ENCODE peak calls at places on chromosome 5, in four cellular contexts. One of them, this sample, is unnamed. For H3K4me1 and H3K27me3, the result is how much of the 10 kb centered on the place peaks cover.

GRCh38 chr5:75668988-75669760 is 48.1 kb downstream of the POC5 start:
- DNase-seq in heart left ventricle: peak
- DNase-seq in K562: peak
- DNase-seq in adrenal gland: peak
- DNase-seq in this sample: peak

GRCh38 chr5:36523931-36524330 is 82.5 kb upstream of the SLC1A3 start:
- DNase-seq in adrenal gland: no peak
- DNase-seq in K562: no peak
- DNase-seq in heart left ventricle: no peak
- DNase-seq in this sample: no peak

GRCh38 chr5:34487202-34487879 is 168.8 kb upstream of the RAI14 start:
- DNase-seq in K562: no peak
- DNase-seq in adrenal gland: no peak
- DNase-seq in heart left ventricle: no peak
- DNase-seq in this sample: no peak

GRCh38 chr5:120101771-120102170 is 362.3 kb upstream of the PRR16 start:
- DNase-seq in heart left ventricle: no peak
- DNase-seq in K562: no peak
- DNase-seq in adrenal gland: no peak
- DNase-seq in this sample: no peak

GRCh38 chr5:39371367-39371635 is 7.0 kb upstream of the C9 start:
- DNase-seq in adrenal gland: no peak
- DNase-seq in heart left ventricle: no peak
- DNase-seq in K562: peak
- DNase-seq in this sample: no peak

GRCh38 chr5:103446813-103447212 is 115.8 kb downstream of the NUDT12 start:
- DNase-seq in heart left ventricle: no peak
- DNase-seq in K562: no peak
- DNase-seq in adrenal gland: no peak
- DNase-seq in this sample: no peak

GRCh38 chr5:25448646-25449045 is 803.9 kb upstream of the CDH10 start:
- DNase-seq in heart left ventricle: no peak
- DNase-seq in K562: no peak
- DNase-seq in adrenal gland: no peak
- DNase-seq in this sample: no peak

GRCh38 chr5:112329429-112330090 is 89.5 kb downstream of the EPB41L4A start:
- DNase-seq in heart left ventricle: no peak
- DNase-seq in K562: no peak
- DNase-seq in adrenal gland: no peak
- DNase-seq in this sample: no peak

GRCh38 chr5:73311291-73312110 is 137.1 kb downstream of the FOXD1 start:
- DNase-seq in K562: no peak
- DNase-seq in adrenal gland: peak
- DNase-seq in heart left ventricle: peak
- DNase-seq in this sample: peak

GRCh38 chr5:79111387-79111959 is at the start of gene BHMT:
- DNase-seq in adrenal gland: no peak
- DNase-seq in K562: no peak
- DNase-seq in heart left ventricle: no peak
- DNase-seq in this sample: no peak

GRCh38 chr5:62112689-62113220 is 193.3 kb upstream of the KIF2A start:
- DNase-seq in K562: no peak
- DNase-seq in heart left ventricle: no peak
- DNase-seq in adrenal gland: no peak
- DNase-seq in this sample: no peak

GRCh38 chr5:5341531-5342292 is 80.8 kb upstream of the ICE1 start:
- DNase-seq in heart left ventricle: no peak
- DNase-seq in adrenal gland: no peak
- DNase-seq in K562: no peak
- DNase-seq in this sample: no peak

GRCh38 chr5:106121972-106122605 is 1548.6 kb downstream of the EFNA5 start:
- DNase-seq in adrenal gland: peak
- DNase-seq in K562: peak
- DNase-seq in heart left ventricle: no peak
- DNase-seq in this sample: peak

GRCh38 chr5:89535421-89535820 is 652.4 kb upstream of the MEF2C start:
- DNase-seq in heart left ventricle: no peak
- DNase-seq in adrenal gland: no peak
- DNase-seq in K562: no peak
- DNase-seq in this sample: no peak

GRCh38 chr5:73818357-73818756 is 192.4 kb downstream of the ARHGEF28 start:
- DNase-seq in adrenal gland: no peak
- DNase-seq in K562: no peak
- DNase-seq in heart left ventricle: no peak
- DNase-seq in this sample: no peak

GRCh38 chr5:57277085-57277484 is 103.2 kb downstream of the GPBP1 start:
- DNase-seq in K562: peak
- DNase-seq in adrenal gland: no peak
- DNase-seq in heart left ventricle: no peak
- DNase-seq in this sample: no peak

GRCh38 chr5:78964889-78965288 is 20.2 kb downstream of the ARSB start:
- DNase-seq in K562: peak
- DNase-seq in adrenal gland: no peak
- DNase-seq in heart left ventricle: no peak
- DNase-seq in this sample: no peak

GRCh38 chr5:180284161-180284560 is 7.7 kb downstream of the MAPK9 start:
- DNase-seq in heart left ventricle: no peak
- DNase-seq in adrenal gland: no peak
- DNase-seq in K562: no peak
- DNase-seq in this sample: no peak

GRCh38 chr5:90909091-90909503 is 350.5 kb downstream of the ADGRV1 start:
- DNase-seq in K562: no peak
- DNase-seq in adrenal gland: peak
- DNase-seq in heart left ventricle: no peak
- DNase-seq in this sample: no peak

GRCh38 chr5:125267636-125268248 is 521.3 kb upstream of the ZNF608 start:
- DNase-seq in K562: no peak
- DNase-seq in heart left ventricle: no peak
- DNase-seq in adrenal gland: no peak
- DNase-seq in this sample: no peak

GRCh38 chr5:144368556-144368955 is 197.9 kb downstream of the KCTD16 start:
- DNase-seq in heart left ventricle: no peak
- DNase-seq in adrenal gland: no peak
- DNase-seq in K562: no peak
- DNase-seq in this sample: no peak

GRCh38 chr5:137622850-137623249 is 113.0 kb downstream of the KLHL3 start:
- DNase-seq in heart left ventricle: peak
- DNase-seq in K562: no peak
- DNase-seq in adrenal gland: peak
- DNase-seq in this sample: peak

GRCh38 chr5:137619191-137619870 is 116.6 kb downstream of the KLHL3 start:
- DNase-seq in adrenal gland: peak
- DNase-seq in K562: peak
- DNase-seq in heart left ventricle: peak
- DNase-seq in this sample: peak

GRCh38 chr5:137621306-137621705 is 114.6 kb downstream of the KLHL3 start:
- DNase-seq in heart left ventricle: no peak
- DNase-seq in adrenal gland: no peak
- DNase-seq in K562: no peak
- DNase-seq in this sample: no peak

GRCh38 chr5:137624786-137625349 is 111.0 kb downstream of the KLHL3 start:
- DNase-seq in K562: no peak
- DNase-seq in adrenal gland: no peak
- DNase-seq in heart left ventricle: no peak
- DNase-seq in this sample: peak

GRCh38 chr5:137621861-137622823 is 113.7 kb downstream of the KLHL3 start:
- DNase-seq in adrenal gland: peak
- DNase-seq in K562: no peak
- DNase-seq in heart left ventricle: peak
- DNase-seq in this sample: peak
- H3K4me3 ChIP-seq in adrenal gland: no peak
- H3K4me3 ChIP-seq in K562: no peak
- H3K4me3 ChIP-seq in heart left ventricle: no peak
- H3K4me3 ChIP-seq in this sample: no peak

GRCh38 chr5:96379862-96380261 is 53.2 kb downstream of the PCSK1 start:
- DNase-seq in adrenal gland: no peak
- DNase-seq in K562: no peak
- DNase-seq in heart left ventricle: no peak
- DNase-seq in this sample: no peak

GRCh38 chr5:96381526-96381925 is 51.5 kb downstream of the PCSK1 start:
- DNase-seq in heart left ventricle: peak
- DNase-seq in adrenal gland: peak
- DNase-seq in K562: peak
- DNase-seq in this sample: no peak

GRCh38 chr5:96388186-96388585 is 44.9 kb downstream of the PCSK1 start:
- DNase-seq in heart left ventricle: no peak
- DNase-seq in K562: no peak
- DNase-seq in adrenal gland: no peak
- DNase-seq in this sample: no peak

GRCh38 chr5:96387616-96388015 is 45.4 kb downstream of the PCSK1 start:
- DNase-seq in K562: no peak
- DNase-seq in adrenal gland: no peak
- DNase-seq in heart left ventricle: no peak
- DNase-seq in this sample: no peak

DNA sequence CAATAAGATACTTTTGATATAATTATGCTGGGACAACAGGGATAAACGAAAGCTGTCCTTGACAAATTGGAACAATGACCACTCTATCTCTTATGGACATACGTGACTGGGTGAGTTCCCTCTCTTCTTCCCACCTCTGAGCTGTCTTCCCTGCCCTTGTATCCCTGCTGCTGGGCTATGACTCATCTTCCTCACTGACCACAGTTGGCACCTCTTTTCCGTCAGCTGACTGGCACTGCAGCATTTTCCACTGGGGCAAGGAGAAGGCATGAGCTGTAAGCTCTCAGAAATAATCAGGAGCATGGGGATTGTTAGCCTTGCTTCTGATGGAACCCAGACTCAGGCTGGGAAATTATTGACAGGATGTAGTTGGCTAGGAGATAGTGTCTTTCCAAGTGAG is 48.7 kb downstream of the PCSK1 start:
- DNase-seq in K562: no peak
- DNase-seq in adrenal gland: peak
- DNase-seq in heart left ventricle: peak
- DNase-seq in this sample: peak
- H3K4me1 ChIP-seq in K562: under half
- H3K4me1 ChIP-seq in adrenal gland: under half
- H3K4me1 ChIP-seq in heart left ventricle: under half
- H3K4me1 ChIP-seq in this sample: under half

GRCh38 chr5:51398875-51399635 is 15.8 kb downstream of the ISL1 start:
- DNase-seq in K562: no peak
- DNase-seq in adrenal gland: no peak
- DNase-seq in heart left ventricle: no peak
- DNase-seq in this sample: no peak
- H3K27me3 ChIP-seq in K562: under half
- H3K27me3 ChIP-seq in adrenal gland: under half
- H3K27me3 ChIP-seq in heart left ventricle: half or more
- H3K27me3 ChIP-seq in this sample: under half

GRCh38 chr5:141040093-141040762 is 10.9 kb upstream of the PCDHB1 start:
- DNase-seq in heart left ventricle: peak
- DNase-seq in adrenal gland: peak
- DNase-seq in K562: no peak
- DNase-seq in this sample: peak
- H3K4me3 ChIP-seq in heart left ventricle: peak
- H3K4me3 ChIP-seq in adrenal gland: peak
- H3K4me3 ChIP-seq in K562: no peak
- H3K4me3 ChIP-seq in this sample: peak

GRCh38 chr5:151002250-151002649 is 18.1 kb upstream of the GPX3 start:
- DNase-seq in adrenal gland: no peak
- DNase-seq in heart left ventricle: no peak
- DNase-seq in K562: peak
- DNase-seq in this sample: no peak
- H3K4me1 ChIP-seq in adrenal gland: under half
- H3K4me1 ChIP-seq in heart left ventricle: under half
- H3K4me1 ChIP-seq in K562: under half
- H3K4me1 ChIP-seq in this sample: under half

GRCh38 chr5:135538261-135538660 is 2.5 kb upstream of the NEUROG1 start:
- DNase-seq in K562: no peak
- DNase-seq in heart left ventricle: no peak
- DNase-seq in adrenal gland: no peak
- DNase-seq in this sample: no peak
- H3K27me3 ChIP-seq in K562: under half
- H3K27me3 ChIP-seq in heart left ventricle: half or more
- H3K27me3 ChIP-seq in adrenal gland: half or more
- H3K27me3 ChIP-seq in this sample: under half

This sample was measured in right cardiac atrium.